ENCODE peak calls at places on chromosomes 13 and 19, in six cellular contexts. One of them, this sample, is unnamed.

GRCh38 chr19:51018745-51019543 is 565 bp downstream of the KLK10 start:
- DNase-seq in endodermal cell: peak
- DNase-seq in foreskin fibroblast: peak
- DNase-seq in esophagus squamous epithelium: no peak
- DNase-seq in fibroblast of pulmonary artery: peak
- DNase-seq in retinal pigment epithelial cell: no peak
- DNase-seq in this sample: no peak

GRCh38 chr19:20422616-20423205 is 142.9 kb downstream of the ZNF737 start:
- DNase-seq in retinal pigment epithelial cell: no peak
- DNase-seq in foreskin fibroblast: no peak
- DNase-seq in fibroblast of pulmonary artery: peak
- DNase-seq in endodermal cell: peak
- DNase-seq in esophagus squamous epithelium: no peak
- DNase-seq in this sample: no peak

GRCh38 chr13:49371943-49372636 is 71.8 kb downstream of the CAB39L start:
- DNase-seq in endodermal cell: no peak
- DNase-seq in foreskin fibroblast: peak
- DNase-seq in esophagus squamous epithelium: no peak
- DNase-seq in retinal pigment epithelial cell: no peak
- DNase-seq in fibroblast of pulmonary artery: no peak
- DNase-seq in this sample: no peak

GRCh38 chr13:40410315-40410714 is 256.1 kb downstream of the FOXO1 start:
- DNase-seq in fibroblast of pulmonary artery: peak
- DNase-seq in endodermal cell: no peak
- DNase-seq in foreskin fibroblast: no peak
- DNase-seq in retinal pigment epithelial cell: no peak
- DNase-seq in esophagus squamous epithelium: no peak
- DNase-seq in this sample: no peak

GRCh38 chr13:47661076-47661475 is 340.0 kb downstream of the SUCLA2 start:
- DNase-seq in retinal pigment epithelial cell: no peak
- DNase-seq in fibroblast of pulmonary artery: peak
- DNase-seq in esophagus squamous epithelium: no peak
- DNase-seq in endodermal cell: no peak
- DNase-seq in foreskin fibroblast: peak
- DNase-seq in this sample: no peak

GRCh38 chr13:51829236-51829899 is 15.6 kb downstream of the TMEM272 start:
- DNase-seq in foreskin fibroblast: no peak
- DNase-seq in fibroblast of pulmonary artery: no peak
- DNase-seq in retinal pigment epithelial cell: no peak
- DNase-seq in esophagus squamous epithelium: no peak
- DNase-seq in endodermal cell: no peak
- DNase-seq in this sample: no peak

GRCh38 chr13:73767747-73768315 is 366.4 kb downstream of the KLF12 start:
- DNase-seq in fibroblast of pulmonary artery: no peak
- DNase-seq in endodermal cell: peak
- DNase-seq in foreskin fibroblast: no peak
- DNase-seq in retinal pigment epithelial cell: peak
- DNase-seq in esophagus squamous epithelium: no peak
- DNase-seq in this sample: no peak

GRCh38 chr13:60352644-60353043 is 44.4 kb upstream of the TDRD3 start:
- DNase-seq in fibroblast of pulmonary artery: no peak
- DNase-seq in esophagus squamous epithelium: no peak
- DNase-seq in retinal pigment epithelial cell: no peak
- DNase-seq in endodermal cell: no peak
- DNase-seq in foreskin fibroblast: no peak
- DNase-seq in this sample: no peak

GRCh38 chr13:60094385-60095088 is 69.2 kb downstream of the DIAPH3 start:
- DNase-seq in endodermal cell: no peak
- DNase-seq in fibroblast of pulmonary artery: no peak
- DNase-seq in retinal pigment epithelial cell: no peak
- DNase-seq in foreskin fibroblast: no peak
- DNase-seq in esophagus squamous epithelium: no peak
- DNase-seq in this sample: no peak

GRCh38 chr13:94080527-94080926 is 399.0 kb downstream of the DCT start:
- DNase-seq in retinal pigment epithelial cell: no peak
- DNase-seq in fibroblast of pulmonary artery: no peak
- DNase-seq in foreskin fibroblast: no peak
- DNase-seq in endodermal cell: peak
- DNase-seq in esophagus squamous epithelium: no peak
- DNase-seq in this sample: no peak

GRCh38 chr13:61500176-61500575 is 84.5 kb upstream of the PCDH20 start:
- DNase-seq in retinal pigment epithelial cell: no peak
- DNase-seq in endodermal cell: no peak
- DNase-seq in fibroblast of pulmonary artery: no peak
- DNase-seq in foreskin fibroblast: no peak
- DNase-seq in esophagus squamous epithelium: no peak
- DNase-seq in this sample: no peak

GRCh38 chr19:6528544-6529121 is 2.2 kb upstream of the TNFSF9 start:
- DNase-seq in endodermal cell: peak
- DNase-seq in retinal pigment epithelial cell: no peak
- DNase-seq in esophagus squamous epithelium: no peak
- DNase-seq in fibroblast of pulmonary artery: no peak
- DNase-seq in foreskin fibroblast: no peak
- DNase-seq in this sample: no peak

GRCh38 chr19:23273594-23274412 is 23.6 kb upstream of the ZNF724 start:
- DNase-seq in fibroblast of pulmonary artery: peak
- DNase-seq in endodermal cell: peak
- DNase-seq in foreskin fibroblast: peak
- DNase-seq in retinal pigment epithelial cell: peak
- DNase-seq in esophagus squamous epithelium: peak
- DNase-seq in this sample: peak
- TF ChIP-seq CTCF in fibroblast of pulmonary artery: no peak
- TF ChIP-seq CTCF in endodermal cell: no peak
- TF ChIP-seq CTCF in foreskin fibroblast: no peak
- TF ChIP-seq CTCF in retinal pigment epithelial cell: no peak
- TF ChIP-seq CTCF in esophagus squamous epithelium: no peak
- TF ChIP-seq CTCF in this sample: no peak

GRCh38 chr13:35917942-35918645 is 213.1 kb downstream of the DCLK1 start:
- DNase-seq in esophagus squamous epithelium: no peak
- DNase-seq in fibroblast of pulmonary artery: no peak
- DNase-seq in endodermal cell: no peak
- DNase-seq in foreskin fibroblast: peak
- DNase-seq in retinal pigment epithelial cell: no peak
- DNase-seq in this sample: no peak

GRCh38 chr13:35920816-35921215 is 210.4 kb downstream of the DCLK1 start:
- DNase-seq in fibroblast of pulmonary artery: no peak
- DNase-seq in endodermal cell: peak
- DNase-seq in retinal pigment epithelial cell: no peak
- DNase-seq in foreskin fibroblast: no peak
- DNase-seq in esophagus squamous epithelium: no peak
- DNase-seq in this sample: no peak

GRCh38 chr13:35914662-35915061 is 216.5 kb downstream of the DCLK1 start:
- DNase-seq in fibroblast of pulmonary artery: no peak
- DNase-seq in foreskin fibroblast: no peak
- DNase-seq in esophagus squamous epithelium: no peak
- DNase-seq in retinal pigment epithelial cell: no peak
- DNase-seq in endodermal cell: no peak
- DNase-seq in this sample: no peak

GRCh38 chr13:35916186-35916585 is 215.0 kb downstream of the DCLK1 start:
- DNase-seq in retinal pigment epithelial cell: no peak
- DNase-seq in fibroblast of pulmonary artery: no peak
- DNase-seq in foreskin fibroblast: no peak
- DNase-seq in esophagus squamous epithelium: no peak
- DNase-seq in endodermal cell: no peak
- DNase-seq in this sample: no peak

DNA sequence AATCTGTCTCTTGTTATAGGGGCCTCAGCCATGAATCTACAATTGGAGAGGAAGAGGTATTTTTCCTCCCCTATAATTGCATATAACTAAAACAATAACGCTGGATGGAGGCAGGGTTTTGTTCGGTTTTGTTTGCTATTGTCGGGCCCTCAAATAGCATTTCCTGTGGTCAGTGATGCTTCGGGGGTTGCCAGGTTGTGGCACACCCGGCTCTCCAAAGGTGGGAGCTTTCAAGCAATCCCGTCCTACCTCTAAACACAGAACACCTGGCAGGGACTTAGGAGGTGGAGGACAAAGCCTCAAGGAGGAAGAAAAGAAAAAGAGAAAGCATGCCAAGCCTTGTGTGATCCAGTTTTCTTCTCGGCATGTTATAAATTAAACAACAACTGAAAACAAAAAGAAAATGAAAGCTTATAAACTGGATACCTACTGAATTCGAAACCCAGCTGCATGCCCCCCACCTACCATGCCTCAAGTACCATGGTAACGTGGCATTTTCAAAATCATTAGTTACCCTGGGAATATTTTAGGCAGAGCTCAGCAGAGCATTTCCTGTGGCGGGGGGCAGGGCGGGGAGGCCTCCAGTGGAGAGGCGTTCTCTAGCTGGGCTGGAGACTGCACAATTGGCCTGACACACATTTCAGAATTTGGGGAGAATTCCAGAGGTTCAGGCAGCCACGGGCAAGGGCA is 213.8 kb downstream of the DCLK1 start:
- DNase-seq in esophagus squamous epithelium: no peak
- DNase-seq in endodermal cell: no peak
- DNase-seq in foreskin fibroblast: no peak
- DNase-seq in retinal pigment epithelial cell: no peak
- DNase-seq in fibroblast of pulmonary artery: no peak
- DNase-seq in this sample: no peak
- H3K4me3 ChIP-seq in esophagus squamous epithelium: peak
- H3K4me3 ChIP-seq in endodermal cell: no peak
- H3K4me3 ChIP-seq in foreskin fibroblast: no peak
- H3K4me3 ChIP-seq in retinal pigment epithelial cell: no peak
- H3K4me3 ChIP-seq in fibroblast of pulmonary artery: no peak
- H3K4me3 ChIP-seq in this sample: peak

GRCh38 chr13:89951341-89951740 is 1396.1 kb upstream of the MIR17HG start:
- DNase-seq in fibroblast of pulmonary artery: no peak
- DNase-seq in foreskin fibroblast: no peak
- DNase-seq in retinal pigment epithelial cell: no peak
- DNase-seq in endodermal cell: no peak
- DNase-seq in esophagus squamous epithelium: no peak
- DNase-seq in this sample: no peak
- TF ChIP-seq CTCF in fibroblast of pulmonary artery: no peak
- TF ChIP-seq CTCF in foreskin fibroblast: no peak
- TF ChIP-seq CTCF in retinal pigment epithelial cell: no peak
- TF ChIP-seq CTCF in endodermal cell: no peak
- TF ChIP-seq CTCF in esophagus squamous epithelium: no peak
- TF ChIP-seq CTCF in this sample: no peak

GRCh38 chr19:45305421-45305820 is 17.3 kb downstream of the CKM start:
- DNase-seq in fibroblast of pulmonary artery: peak
- DNase-seq in retinal pigment epithelial cell: no peak
- DNase-seq in endodermal cell: peak
- DNase-seq in foreskin fibroblast: peak
- DNase-seq in esophagus squamous epithelium: no peak
- DNase-seq in this sample: no peak
- H3K4me3 ChIP-seq in fibroblast of pulmonary artery: no peak
- H3K4me3 ChIP-seq in retinal pigment epithelial cell: no peak
- H3K4me3 ChIP-seq in endodermal cell: no peak
- H3K4me3 ChIP-seq in foreskin fibroblast: no peak
- H3K4me3 ChIP-seq in esophagus squamous epithelium: no peak
- H3K4me3 ChIP-seq in this sample: no peak

GRCh38 chr13:79374578-79374977 is 31.5 kb downstream of the RBM26 start:
- DNase-seq in esophagus squamous epithelium: no peak
- DNase-seq in endodermal cell: no peak
- DNase-seq in foreskin fibroblast: no peak
- DNase-seq in fibroblast of pulmonary artery: no peak
- DNase-seq in retinal pigment epithelial cell: no peak
- DNase-seq in this sample: no peak

GRCh38 chr13:79379274-79379673 is 26.8 kb downstream of the RBM26 start:
- DNase-seq in retinal pigment epithelial cell: no peak
- DNase-seq in endodermal cell: no peak
- DNase-seq in foreskin fibroblast: no peak
- DNase-seq in esophagus squamous epithelium: no peak
- DNase-seq in fibroblast of pulmonary artery: no peak
- DNase-seq in this sample: no peak

GRCh38 chr13:79369226-79369625 is 36.8 kb downstream of the RBM26 start:
- DNase-seq in foreskin fibroblast: no peak
- DNase-seq in esophagus squamous epithelium: no peak
- DNase-seq in fibroblast of pulmonary artery: no peak
- DNase-seq in retinal pigment epithelial cell: no peak
- DNase-seq in endodermal cell: no peak
- DNase-seq in this sample: no peak

DNA sequence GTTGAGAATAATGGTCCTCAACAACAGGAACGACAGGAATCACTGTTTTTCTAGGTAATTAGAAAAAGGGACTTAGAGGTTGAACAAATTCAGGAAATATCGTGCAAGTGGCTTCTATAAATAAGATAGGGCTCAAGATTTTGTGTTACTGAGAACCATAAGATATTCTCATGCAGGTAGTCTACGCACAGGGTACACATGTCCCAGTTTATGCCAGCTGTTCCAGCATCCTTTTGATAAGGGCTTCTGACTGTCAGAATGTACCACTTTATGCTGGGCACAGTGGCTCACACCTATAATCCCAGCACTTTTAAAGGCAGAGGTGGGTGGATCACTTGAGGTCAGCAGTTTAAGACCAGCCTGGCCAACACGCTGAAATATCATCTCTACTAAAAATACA is 32.1 kb downstream of the RBM26 start:
- DNase-seq in foreskin fibroblast: no peak
- DNase-seq in esophagus squamous epithelium: no peak
- DNase-seq in retinal pigment epithelial cell: no peak
- DNase-seq in fibroblast of pulmonary artery: no peak
- DNase-seq in endodermal cell: no peak
- DNase-seq in this sample: no peak
- TF ChIP-seq CTCF in foreskin fibroblast: no peak
- TF ChIP-seq CTCF in esophagus squamous epithelium: no peak
- TF ChIP-seq CTCF in retinal pigment epithelial cell: no peak
- TF ChIP-seq CTCF in fibroblast of pulmonary artery: no peak
- TF ChIP-seq CTCF in endodermal cell: no peak
- TF ChIP-seq CTCF in this sample: no peak

GRCh38 chr19:58305932-58306323 is 751 bp downstream of the ERVK3-1 start:
- DNase-seq in foreskin fibroblast: no peak
- DNase-seq in esophagus squamous epithelium: no peak
- DNase-seq in fibroblast of pulmonary artery: peak
- DNase-seq in endodermal cell: no peak
- DNase-seq in retinal pigment epithelial cell: no peak
- DNase-seq in this sample: no peak

GRCh38 chr19:58307736-58308135 is 2.6 kb downstream of the ERVK3-1 start:
- DNase-seq in foreskin fibroblast: no peak
- DNase-seq in endodermal cell: no peak
- DNase-seq in fibroblast of pulmonary artery: no peak
- DNase-seq in esophagus squamous epithelium: no peak
- DNase-seq in retinal pigment epithelial cell: no peak
- DNase-seq in this sample: no peak

GRCh38 chr19:58304255-58304654 is 922 bp upstream of the ERVK3-1 start:
- DNase-seq in fibroblast of pulmonary artery: no peak
- DNase-seq in endodermal cell: no peak
- DNase-seq in retinal pigment epithelial cell: no peak
- DNase-seq in foreskin fibroblast: no peak
- DNase-seq in esophagus squamous epithelium: no peak
- DNase-seq in this sample: no peak

GRCh38 chr19:58305065-58305931 is at the start of gene ERVK3-1:
- DNase-seq in foreskin fibroblast: peak
- DNase-seq in fibroblast of pulmonary artery: peak
- DNase-seq in retinal pigment epithelial cell: peak
- DNase-seq in endodermal cell: peak
- DNase-seq in esophagus squamous epithelium: peak
- DNase-seq in this sample: peak

GRCh38 chr19:58304748-58305064 is 471 bp upstream of the ERVK3-1 start:
- DNase-seq in foreskin fibroblast: no peak
- DNase-seq in endodermal cell: no peak
- DNase-seq in retinal pigment epithelial cell: no peak
- DNase-seq in fibroblast of pulmonary artery: no peak
- DNase-seq in esophagus squamous epithelium: no peak
- DNase-seq in this sample: no peak
- H3K4me3 ChIP-seq in foreskin fibroblast: peak
- H3K4me3 ChIP-seq in endodermal cell: peak
- H3K4me3 ChIP-seq in retinal pigment epithelial cell: peak
- H3K4me3 ChIP-seq in fibroblast of pulmonary artery: peak
- H3K4me3 ChIP-seq in esophagus squamous epithelium: peak
- H3K4me3 ChIP-seq in this sample: peak

This sample was measured in epithelial cell of proximal tubule.